ENCODE peak calls at places on chromosomes 5 and 9, in five cellular contexts. X is mesendoderm, L is neuronal stem cell, T is H1, B is IMR-90. F is an unnamed sample.

GRCh38 chr5:113546711-113547159 is 33.2 kb downstream of the YTHDC2 start:
- DNase-seq in X (no peak), L (no peak), T (no peak), B (peak; percentile 79), F (peak; percentile 36)

GRCh38 chr5:157076558-157076957 is 17.6 kb upstream of the HAVCR1 start:
- DNase-seq in X (no peak), L (no peak), T (no peak), B (peak; percentile 45), F (no peak)

GRCh38 chr9:133955821-133956411 is 36.2 kb downstream of the VAV2 start:
- DNase-seq in X (peak; percentile 82), L (peak; percentile 47), T (peak; percentile 77), B (peak; percentile 47), F (no peak)

GRCh38 chr9:87740198-87740597 is 14.3 kb downstream of the CTSL start:
- DNase-seq in X (no peak), L (no peak), T (no peak), B (peak; percentile 6), F (no peak)

GRCh38 chr9:127877566-127877998 is at the start of gene AK1:
- DNase-seq in X (peak; percentile 59), L (peak; percentile 41), T (peak; percentile 84), B (peak; percentile 37), F (peak; percentile 19)

GRCh38 chr5:53478411-53479044 is 1.9 kb upstream of the FST start:
- DNase-seq in X (peak; percentile 88), L (peak; percentile 78), T (peak; percentile 74), B (peak; percentile 63), F (peak; percentile 47)

GRCh38 chr9:34333836-34334235 is 4.5 kb downstream of the NUDT2 start:
- DNase-seq in X (no peak), L (no peak), T (no peak), B (no peak), F (no peak)

GRCh38 chr5:32116574-32117313 is 57.4 kb downstream of the GOLPH3 start:
- DNase-seq in X (no peak), L (no peak), T (no peak), B (peak; percentile 34), F (no peak)

GRCh38 chr5:1546556-1546955 is 22.8 kb upstream of the LPCAT1 start:
- DNase-seq in X (no peak), L (no peak), T (peak; percentile 45), B (no peak), F (peak; percentile 19)

GRCh38 chr5:163807781-163808180 is 302.4 kb downstream of the MAT2B start:
- DNase-seq in X (no peak), L (no peak), T (no peak), B (peak; percentile 82), F (no peak)

GRCh38 chr9:92468206-92468605 is 14.1 kb downstream of the ASPN start:
- DNase-seq in X (no peak), L (no peak), T (no peak), B (peak; percentile 66), F (no peak)

GRCh38 chr5:143063175-143063970 is 293.2 kb downstream of the ARHGAP26 start:
- DNase-seq in X (no peak), L (no peak), T (no peak), B (peak; percentile 51), F (no peak)

GRCh38 chr9:86303316-86303975 is 21.1 kb upstream of the ISCA1 start:
- DNase-seq in X (peak; percentile 66), L (no peak), T (no peak), B (peak; percentile 53), F (no peak)

GRCh38 chr5:132264546-132265335 is 7.2 kb downstream of the PDLIM4 start:
- DNase-seq in X (no peak), L (no peak), T (peak; percentile 29), B (no peak), F (no peak)

GRCh38 chr9:6764570-6765334 is 7.0 kb downstream of the KDM4C start:
- DNase-seq in X (peak; percentile 73), L (no peak), T (no peak), B (no peak), F (no peak)

GRCh38 chr5:945691-946541 is 53.2 kb downstream of the TRIP13 start:
- DNase-seq in X (no peak), L (no peak), T (peak; percentile 42), B (no peak), F (no peak)

GRCh38 chr5:17185776-17186175 is 31.7 kb upstream of the BASP1 start:
- DNase-seq in X (no peak), L (no peak), T (no peak), B (peak; percentile 98), F (no peak)

GRCh38 chr5:110702300-110702699 is 24.2 kb downstream of the TMEM232 start:
- DNase-seq in X (no peak), L (no peak), T (no peak), B (no peak), F (no peak)

GRCh38 chr9:72485821-72486605 is 35.4 kb upstream of the TMC1 start:
- DNase-seq in X (no peak), L (peak; percentile 11), T (no peak), B (peak; percentile 68), F (no peak)

GRCh38 chr5:132782101-132782500 is 5.1 kb upstream of the SEPTIN8 start:
- DNase-seq in X (no peak), L (no peak), T (no peak), B (peak; percentile 74), F (no peak)

GRCh38 chr9:83511051-83511450 is 27.1 kb downstream of the FRMD3 start:
- DNase-seq in X (no peak), L (no peak), T (no peak), B (no peak), F (no peak)

GRCh38 chr9:3330792-3331420 is 194.9 kb downstream of the RFX3 start:
- DNase-seq in X (peak; percentile 16), L (no peak), T (no peak), B (peak; percentile 82), F (no peak)

GRCh38 chr9:89983411-89983810 is 378.6 kb downstream of the GADD45G start:
- DNase-seq in X (no peak), L (no peak), T (no peak), B (no peak), F (no peak)

GRCh38 chr5:80254767-80255424 is 952 bp downstream of the SERINC5 start:
- DNase-seq in X (no peak), L (no peak), T (no peak), B (peak; percentile 28), F (peak; percentile 25)

GRCh38 chr5:33711094-33711670 is 180.6 kb downstream of the ADAMTS12 start:
- DNase-seq in X (no peak), L (no peak), T (no peak), B (no peak), F (no peak)

GRCh38 chr9:98530275-98530674 is 178.5 kb downstream of the GABBR2 start:
- DNase-seq in X (no peak), L (no peak), T (no peak), B (no peak), F (no peak)

GRCh38 chr5:122532035-122532434 is 220.0 kb downstream of the SNCAIP start:
- DNase-seq in X (no peak), L (no peak), T (no peak), B (no peak), F (no peak)

GRCh38 chr5:32531885-32532520 is 53.4 kb upstream of the SUB1 start:
- DNase-seq in X (peak; percentile 98), L (no peak), T (no peak), B (peak; percentile 74), F (peak; percentile 94)

GRCh38 chr9:16314476-16314875 is 556.0 kb downstream of the BNC2 start:
- DNase-seq in X (no peak), L (no peak), T (no peak), B (no peak), F (no peak)

GRCh38 chr5:173564106-173564505 is 52.3 kb downstream of the BOD1 start:
- DNase-seq in X (no peak), L (no peak), T (no peak), B (no peak), F (peak; percentile 19)

GRCh38 chr5:16568875-16569580 is 47.8 kb downstream of the RETREG1 start:
- DNase-seq in X (no peak), L (no peak), T (no peak), B (no peak), F (no peak)

GRCh38 chr5:124057815-124058231 is 545.8 kb downstream of the CSNK1G3 start:
- DNase-seq in X (no peak), L (no peak), T (no peak), B (no peak), F (no peak)

GRCh38 chr9:90801507-90802289 is at the start of gene SYK:
- DNase-seq in X (peak; percentile 47), L (no peak), T (peak; percentile 74), B (no peak), F (peak; percentile 70)

GRCh38 chr5:38546691-38547146 is 9.7 kb downstream of the LIFR start:
- DNase-seq in X (no peak), L (no peak), T (no peak), B (no peak), F (no peak)

GRCh38 chr5:91114658-91115057 is 268.5 kb downstream of the ARRDC3 start:
- DNase-seq in X (no peak), L (no peak), T (no peak), B (no peak), F (no peak)

GRCh38 chr5:145473032-145473642 is 362.0 kb downstream of the PRELID2 start:
- DNase-seq in X (no peak), L (no peak), T (no peak), B (peak; percentile 42), F (no peak)

GRCh38 chr5:8340739-8341344 is 471.9 kb downstream of the MTRR start:
- DNase-seq in X (peak; percentile 14), L (no peak), T (peak; percentile 48), B (peak; percentile 23), F (no peak)

DNA sequence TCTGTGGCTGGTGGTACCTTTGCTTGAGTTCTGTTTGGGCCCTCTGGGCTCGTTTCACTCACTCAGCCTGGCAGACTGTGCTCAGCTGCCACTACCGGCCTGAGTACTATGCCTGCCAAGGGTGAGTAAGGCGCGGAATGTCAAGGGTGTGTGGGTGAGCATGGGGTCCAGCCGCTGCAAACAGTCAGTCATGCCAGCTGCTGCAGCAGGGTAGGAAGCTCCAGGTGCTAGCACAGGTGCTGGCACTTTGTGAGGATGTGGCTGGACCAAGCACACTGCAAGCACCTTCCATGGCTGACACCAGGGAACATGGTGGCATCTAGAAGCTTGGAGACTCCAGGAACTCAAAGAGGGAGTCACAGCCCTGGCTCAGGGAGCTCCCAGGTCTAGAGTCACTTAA is 368.6 kb upstream of the ACO1 start:
- DNase-seq in X (no peak), L (no peak), T (no peak), B (no peak), F (no peak)
- H3K4me3 ChIP-seq in X (no peak overlapping the region), L (no peak overlapping the region), T (no peak overlapping the region), B (no peak overlapping the region), F (no peak overlapping the region)

GRCh38 chr5:134467231-134467630 is 55.5 kb upstream of the CDKN2AIPNL start:
- DNase-seq in X (no peak), L (no peak), T (no peak), B (no peak), F (no peak)
- H3K4ac ChIP-seq in X (no peak overlapping the region), L (no peak overlapping the region), T (no peak overlapping the region), B (peak overlapping the region; percentile 91), F (no peak overlapping the region)

GRCh38 chr9:79663878-79664277 is 92.1 kb downstream of the TLE4 start:
- DNase-seq in X (no peak), L (peak; percentile 37), T (no peak), B (no peak), F (no peak)
- H3K4me2 ChIP-seq in X (no peak overlapping the region), L (peak overlapping the region; percentile 43), T (peak overlapping the region; percentile 58), B (no peak overlapping the region), F (no peak overlapping the region)

DNA sequence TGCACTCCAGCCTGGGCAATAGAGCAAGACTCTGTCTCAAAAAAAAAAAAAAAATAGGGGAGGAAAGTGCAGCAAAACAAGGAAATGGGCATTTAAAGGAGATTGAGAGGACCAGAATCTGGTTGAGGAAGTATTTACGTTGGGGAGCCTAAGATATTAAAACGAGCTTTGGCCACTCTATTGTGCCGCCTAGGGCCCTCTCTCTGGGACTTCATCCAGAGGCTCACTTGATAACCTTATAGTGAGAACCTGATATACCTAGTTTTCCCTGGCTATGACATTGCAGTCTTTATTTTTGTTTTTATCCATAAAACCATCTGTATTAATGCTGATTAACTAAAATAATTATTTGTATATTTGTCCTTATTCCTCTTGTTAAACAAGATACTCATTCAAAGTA is 213.6 kb downstream of the SAXO1 start:
- DNase-seq in X (no peak), L (no peak), T (no peak), B (no peak), F (no peak)
- H3K4me3 ChIP-seq in X (no peak overlapping the region), L (no peak overlapping the region), T (no peak overlapping the region), B (no peak overlapping the region), F (no peak overlapping the region)

F was measured in trophoblast cell.